ENCODE peak calls at places on chromosomes 1 and 21, in seven cellular contexts. J is upper lobe of left lung, C is tibial nerve, R is HCT116, W is body of pancreas, F is endothelial cell of umbilical vein, X is K562. E is an unnamed sample.

GRCh38 chr1:205059660-205060059 is 16.6 kb downstream of the CNTN2 start:
- DNase-seq in W (no peak), R (no peak), X (no peak), J (no peak), C (no peak), F (no peak), E (no peak)

GRCh38 chr1:20552728-20553571 is 577 bp downstream of the FAM43B start:
- DNase-seq in F (peak), R (no peak), J (no peak), X (no peak), C (no peak), W (no peak), E (no peak)

GRCh38 chr1:179883040-179883501 is 986 bp downstream of the TOR1AIP1 start:
- DNase-seq in C (no peak), X (no peak), F (no peak), W (no peak), J (peak), R (no peak), E (peak)

GRCh38 chr1:202112864-202113689 is 9.6 kb upstream of the GPR37L1 start:
- DNase-seq in J (peak), W (peak), R (no peak), X (no peak), C (no peak), F (no peak), E (no peak)

GRCh38 chr1:74857676-74858075 is 124.7 kb downstream of the TYW3 start:
- DNase-seq in J (no peak), C (no peak), X (no peak), W (no peak), R (no peak), F (no peak), E (no peak)

GRCh38 chr1:116909511-116910378 is at the start of gene PTGFRN:
- DNase-seq in W (peak), X (peak), R (peak), F (peak), C (no peak), J (peak), E (peak)

GRCh38 chr1:208445710-208446702 is 201.8 kb upstream of the PLXNA2 start:
- DNase-seq in F (peak), J (no peak), X (no peak), C (no peak), W (no peak), R (no peak), E (no peak)

GRCh38 chr1:170881268-170882265 is 53.8 kb upstream of the MROH9 start:
- DNase-seq in J (no peak), C (no peak), F (peak), R (peak), W (no peak), X (no peak), E (no peak)

GRCh38 chr1:151624783-151625182 is 12.9 kb downstream of the SNX27 start:
- DNase-seq in R (no peak), X (no peak), F (no peak), J (no peak), W (no peak), C (no peak), E (no peak)

GRCh38 chr1:78464449-78464891 is 26.3 kb upstream of the PTGFR start:
- DNase-seq in W (no peak), C (no peak), R (no peak), F (no peak), J (no peak), X (no peak), E (no peak)

GRCh38 chr1:150613061-150613920 is 16.1 kb downstream of the ENSA start:
- DNase-seq in X (peak), J (peak), F (peak), W (no peak), R (peak), C (no peak), E (peak)

GRCh38 chr1:192724670-192725069 is 84.2 kb upstream of the RGS2 start:
- DNase-seq in W (no peak), R (no peak), C (no peak), X (no peak), J (no peak), F (no peak), E (no peak)

GRCh38 chr21:34952701-34953100 is 96.4 kb downstream of the RUNX1 start:
- DNase-seq in J (no peak), X (no peak), C (no peak), W (no peak), R (no peak), F (no peak), E (no peak)

GRCh38 chr1:153190373-153190772 is 12.9 kb upstream of the LELP1 start:
- DNase-seq in W (peak), F (no peak), J (no peak), R (peak), C (no peak), X (no peak), E (no peak)

GRCh38 chr1:18290740-18291412 is 183.3 kb downstream of the IGSF21 start:
- DNase-seq in R (no peak), X (no peak), W (no peak), F (no peak), J (no peak), C (no peak), E (no peak)

GRCh38 chr1:113048064-113048463 is 24.9 kb upstream of the LRIG2 start:
- DNase-seq in J (no peak), X (no peak), R (no peak), W (no peak), C (no peak), F (no peak), E (no peak)

GRCh38 chr21:41032536-41032935 is 135.4 kb upstream of the BACE2 start:
- DNase-seq in X (no peak), C (no peak), J (no peak), W (no peak), F (no peak), R (no peak), E (no peak)

GRCh38 chr1:183110466-183110865 is 75.6 kb upstream of the LAMC2 start:
- DNase-seq in R (no peak), W (no peak), F (no peak), J (peak), C (no peak), X (no peak), E (no peak)

GRCh38 chr1:67191668-67192520 is 25.6 kb downstream of the IL23R start:
- DNase-seq in F (no peak), W (no peak), C (no peak), X (peak), J (no peak), R (no peak), E (no peak)

GRCh38 chr1:221310180-221310579 is 430.9 kb downstream of the HLX start:
- DNase-seq in J (no peak), X (no peak), F (no peak), R (no peak), C (no peak), W (no peak), E (no peak)

GRCh38 chr1:211623510-211623909 is 44.5 kb upstream of the SLC30A1 start:
- DNase-seq in J (no peak), F (no peak), W (no peak), C (no peak), R (no peak), X (no peak), E (no peak)

GRCh38 chr1:232009741-232010140 is 383.2 kb downstream of the DISC1 start:
- DNase-seq in W (no peak), R (no peak), J (no peak), F (peak), C (no peak), X (no peak), E (no peak)

GRCh38 chr1:3133671-3134070 is 64.7 kb downstream of the PRDM16 start:
- DNase-seq in J (peak), R (no peak), C (no peak), W (peak), F (no peak), X (no peak), E (no peak)

GRCh38 chr1:221727146-221728036 is 14.5 kb downstream of the DUSP10 start:
- DNase-seq in X (no peak), J (no peak), R (no peak), C (no peak), F (no peak), W (no peak), E (no peak)

GRCh38 chr1:226875641-226876295 is 5.4 kb downstream of the PSEN2 start:
- DNase-seq in C (no peak), W (peak), J (peak), R (peak), X (peak), F (no peak), E (peak)

GRCh38 chr1:154801612-154802011 is 68.5 kb downstream of the KCNN3 start:
- DNase-seq in J (no peak), F (no peak), R (no peak), C (no peak), X (no peak), W (no peak), E (no peak)

GRCh38 chr21:40253112-40253511 is 385.9 kb downstream of the PCP4 start:
- DNase-seq in X (no peak), J (no peak), W (no peak), C (no peak), R (no peak), F (no peak), E (no peak)

GRCh38 chr1:10031461-10031860 is 1.3 kb upstream of the UBE4B start:
- DNase-seq in J (no peak), X (no peak), C (no peak), R (no peak), F (no peak), W (no peak), E (peak)

GRCh38 chr21:33674226-33674625 is 31.9 kb downstream of the ITSN1 start:
- DNase-seq in W (no peak), F (no peak), C (no peak), X (no peak), R (no peak), J (no peak), E (no peak)

GRCh38 chr1:84998642-84999280 is 1.8 kb upstream of the MCOLN2 start:
- DNase-seq in X (no peak), F (no peak), J (peak), C (no peak), R (no peak), W (no peak), E (no peak)

GRCh38 chr1:232726048-232726779 is 79.0 kb upstream of the MAP10 start:
- DNase-seq in W (no peak), J (no peak), X (no peak), C (no peak), F (no peak), R (no peak), E (no peak)

GRCh38 chr1:53502641-53503432 is 43.6 kb downstream of the DMRTB1 start:
- DNase-seq in X (peak), J (no peak), C (no peak), F (no peak), R (no peak), W (no peak), E (no peak)

GRCh38 chr1:76891931-76892330 is 24.7 kb downstream of the ST6GALNAC5 start:
- DNase-seq in R (no peak), W (no peak), J (no peak), C (no peak), X (no peak), F (no peak), E (no peak)

GRCh38 chr1:15714438-15715136 is 21.5 kb upstream of the SLC25A34 start:
- DNase-seq in F (no peak), X (no peak), R (no peak), J (no peak), C (no peak), W (no peak), E (no peak)

GRCh38 chr1:243680861-243681260 is 169.2 kb downstream of the AKT3 start:
- DNase-seq in J (no peak), X (no peak), R (no peak), W (no peak), C (no peak), F (no peak), E (no peak)

GRCh38 chr21:38903578-38904193 is 98.0 kb downstream of the ETS2 start:
- DNase-seq in F (no peak), X (no peak), J (no peak), W (no peak), C (no peak), R (no peak), E (no peak)
- TF ChIP-seq POLR2A in F (no peak), X (no peak), J (no peak), W (no peak), C (no peak), R (no peak), E (no peak)

DNA sequence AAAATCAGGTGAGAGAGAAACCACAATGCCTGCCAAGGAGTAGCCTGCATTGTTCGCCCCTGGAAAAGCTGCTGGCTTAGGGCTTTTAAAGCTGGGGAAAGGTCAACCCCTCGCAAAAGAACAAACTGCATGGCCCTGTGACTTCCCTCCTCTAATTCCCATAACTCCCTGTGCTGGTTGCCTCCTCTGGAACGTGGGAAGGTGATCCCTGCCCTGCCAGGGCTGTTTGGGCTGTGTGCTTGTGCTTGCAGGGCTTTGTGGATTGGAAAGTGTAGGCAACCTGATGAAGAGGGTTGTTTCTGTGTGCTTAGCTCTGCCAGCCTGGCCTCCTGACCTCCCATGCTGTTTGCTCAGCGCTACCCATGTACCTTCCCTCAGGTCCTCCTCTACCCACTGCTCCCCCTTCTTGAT is 146.8 kb downstream of the PLPP3 start:
- DNase-seq in X (no peak), R (no peak), W (no peak), F (no peak), J (no peak), C (no peak), E (no peak)
- TF ChIP-seq POLR2A in X (no peak), R (no peak), W (no peak), F (no peak), J (no peak), C (no peak), E (no peak)

GRCh38 chr1:8285103-8285502 is 32.8 kb upstream of the SLC45A1 start:
- DNase-seq in R (no peak), J (no peak), W (no peak), C (no peak), F (no peak), X (no peak), E (no peak)
- TF ChIP-seq POLR2A in R (no peak), J (no peak), W (no peak), C (no peak), F (no peak), X (no peak), E (no peak)

GRCh38 chr1:57222307-57222706 is 201.6 kb downstream of the DAB1 start:
- DNase-seq in R (no peak), C (no peak), X (no peak), W (no peak), F (no peak), J (no peak), E (no peak)
- TF ChIP-seq POLR2A in R (no peak), C (no peak), X (no peak), W (no peak), F (no peak), J (no peak), E (no peak)

GRCh38 chr1:206727981-206728380 is 42.6 kb upstream of the IL19 start:
- DNase-seq in J (no peak), R (no peak), C (no peak), F (no peak), X (no peak), W (no peak), E (no peak)

GRCh38 chr1:206721454-206721853 is 36.7 kb downstream of the MAPKAPK2 start:
- DNase-seq in F (no peak), X (no peak), W (no peak), C (no peak), J (no peak), R (no peak), E (no peak)

GRCh38 chr1:206725053-206725963 is 40.6 kb downstream of the MAPKAPK2 start:
- DNase-seq in X (peak), W (peak), C (no peak), F (peak), J (no peak), R (peak), E (peak)

GRCh38 chr1:206722751-206723499 is 38.2 kb downstream of the MAPKAPK2 start:
- DNase-seq in F (no peak), R (no peak), W (no peak), J (no peak), C (no peak), X (no peak), E (no peak)

DNA sequence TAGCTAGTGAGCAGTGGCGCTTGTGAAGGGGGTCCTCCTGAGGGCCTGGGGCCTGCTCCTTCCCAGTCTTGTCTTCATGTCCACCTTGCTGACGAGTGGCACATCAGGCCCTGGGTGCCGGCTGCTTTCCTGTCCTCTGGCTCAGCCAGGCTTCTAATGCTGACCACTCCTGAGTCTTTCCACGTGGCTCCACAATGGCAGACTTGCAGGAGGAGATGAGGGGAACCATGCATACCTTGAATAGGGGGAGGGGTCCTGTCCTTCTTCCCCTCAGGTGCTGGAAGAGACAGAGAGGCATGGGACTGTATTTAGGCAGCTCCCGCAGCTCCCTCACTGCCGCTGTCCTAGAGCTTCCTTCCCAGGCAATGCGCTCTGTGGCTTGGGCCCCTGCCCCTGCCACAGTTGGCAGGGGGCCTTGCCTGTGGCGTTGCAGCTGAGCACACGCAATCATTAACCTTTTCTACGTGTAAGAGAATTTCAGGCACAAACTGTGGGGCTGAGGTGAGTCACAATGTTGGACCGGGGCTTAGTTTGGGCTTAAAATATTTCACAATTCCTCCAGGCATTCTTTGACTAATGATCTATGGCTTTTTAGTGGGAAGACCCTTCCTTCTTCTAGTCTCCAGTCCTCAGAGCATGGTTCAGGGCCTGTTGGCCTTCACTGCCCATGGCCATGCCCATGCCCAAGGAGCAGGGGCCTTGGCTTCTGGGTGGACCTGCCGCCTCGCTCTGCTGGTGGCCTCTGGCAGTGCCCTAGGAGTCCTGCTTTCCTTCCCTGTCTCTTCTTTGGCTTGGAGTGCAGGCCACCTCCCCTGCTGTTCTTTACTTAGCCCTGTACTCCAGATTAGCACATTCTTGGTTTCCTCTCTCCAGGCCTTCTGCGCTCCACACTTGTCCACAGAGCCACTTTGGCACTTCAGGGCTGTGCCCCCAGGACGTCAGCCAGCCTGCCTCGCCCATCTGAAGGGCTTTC is 39.1 kb downstream of the MAPKAPK2 start:
- DNase-seq in X (no peak), R (no peak), W (peak), F (no peak), J (peak), C (no peak), E (peak)
- TF ChIP-seq POLR2A in X (no peak), R (no peak), W (no peak), F (no peak), J (no peak), C (no peak), E (no peak)

GRCh38 chr1:218478336-218478735 is 133.2 kb downstream of the TGFB2 start:
- DNase-seq in X (no peak), W (no peak), C (no peak), J (no peak), R (no peak), F (no peak), E (no peak)

GRCh38 chr1:218480691-218481099 is 135.6 kb downstream of the TGFB2 start:
- DNase-seq in F (peak), C (no peak), X (no peak), R (no peak), J (no peak), W (no peak), E (no peak)

GRCh38 chr1:218481116-218481775 is 136.1 kb downstream of the TGFB2 start:
- DNase-seq in X (no peak), F (peak), C (no peak), W (no peak), J (no peak), R (no peak), E (no peak)

GRCh38 chr1:218479436-218480115 is 134.4 kb downstream of the TGFB2 start:
- DNase-seq in W (no peak), F (peak), C (no peak), R (no peak), J (no peak), X (no peak), E (no peak)

GRCh38 chr1:218480137-218480536 is 135.0 kb downstream of the TGFB2 start:
- DNase-seq in J (no peak), X (no peak), C (no peak), F (peak), R (no peak), W (no peak), E (no peak)
- TF ChIP-seq POLR2A in J (no peak), X (no peak), C (no peak), F (no peak), R (no peak), W (no peak), E (no peak)

GRCh38 chr1:44807364-44808062 is 362 bp upstream of the DYNLT4 start:
- DNase-seq in X (peak), W (peak), R (peak), C (peak), F (peak), J (peak), E (peak)
- TF ChIP-seq POLR2A in X (peak), W (peak), R (peak), C (no peak), F (peak), J (peak), E (peak)

DNA sequence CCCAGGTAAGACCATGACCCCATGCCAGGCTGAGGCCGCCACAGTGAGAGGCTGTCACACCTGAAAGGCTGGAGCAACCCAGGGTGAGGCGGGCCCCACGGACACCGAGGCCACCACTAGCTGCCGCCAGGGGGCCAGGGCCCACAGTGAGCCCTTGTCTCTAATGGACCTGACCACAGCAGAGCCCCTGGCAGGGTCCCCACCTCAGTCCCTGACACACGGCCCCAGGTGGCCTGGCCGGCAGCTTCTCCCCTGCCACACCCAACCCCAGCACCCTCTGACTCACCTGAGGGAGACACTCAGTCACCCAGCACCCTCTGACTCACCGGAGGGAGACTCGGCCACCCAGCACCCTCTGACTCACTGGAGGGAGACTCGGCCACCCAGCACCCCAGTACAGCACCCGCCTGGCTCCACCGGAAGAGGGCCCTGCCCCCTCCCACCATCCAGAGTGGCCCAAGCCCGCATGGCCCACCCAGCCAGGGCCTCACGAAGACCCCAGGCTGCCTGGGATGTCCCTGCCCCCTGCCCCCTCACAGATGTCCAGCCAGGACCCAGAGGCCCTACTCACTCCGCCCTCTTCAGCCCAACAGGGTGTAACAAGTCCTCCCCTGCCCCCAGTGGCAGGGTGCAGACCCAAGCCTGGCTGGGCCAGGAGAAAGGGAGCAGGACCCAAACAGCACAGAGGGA is 4.4 kb downstream of the DVL1 start:
- DNase-seq in W (no peak), X (peak), C (no peak), F (no peak), J (peak), R (peak), E (peak)
- TF ChIP-seq POLR2A in W (no peak), X (no peak), C (no peak), F (no peak), J (no peak), R (no peak), E (no peak)

E was measured in H54.